ENCODE peak calls at places on chromosomes 1 and 21, in four cellular contexts. One of them, this sample, is unnamed. For H3K36me3, the result is how much of the 10 kb centered on the place peaks cover.

GRCh38 chr1:47442844-47443529 is 5.1 kb downstream of the FOXD2 start:
- DNase-seq in prostate gland: no peak
- DNase-seq in colonic mucosa: peak
- DNase-seq in GM23248: no peak
- DNase-seq in this sample: no peak

GRCh38 chr1:53543771-53544695 is 84.8 kb downstream of the DMRTB1 start:
- DNase-seq in prostate gland: no peak
- DNase-seq in colonic mucosa: no peak
- DNase-seq in GM23248: peak
- DNase-seq in this sample: no peak

GRCh38 chr21:36663033-36663855 is 35.7 kb upstream of the SIM2 start:
- DNase-seq in prostate gland: no peak
- DNase-seq in colonic mucosa: no peak
- DNase-seq in GM23248: peak
- DNase-seq in this sample: no peak

GRCh38 chr1:69993787-69994186 is 211.6 kb downstream of the LRRC40 start:
- DNase-seq in prostate gland: no peak
- DNase-seq in colonic mucosa: no peak
- DNase-seq in GM23248: peak
- DNase-seq in this sample: no peak

GRCh38 chr1:181064030-181064594 is 24.4 kb upstream of the IER5 start:
- DNase-seq in prostate gland: no peak
- DNase-seq in colonic mucosa: no peak
- DNase-seq in GM23248: no peak
- DNase-seq in this sample: no peak

GRCh38 chr1:78370779-78371482 is 119.8 kb upstream of the PTGFR start:
- DNase-seq in prostate gland: no peak
- DNase-seq in colonic mucosa: no peak
- DNase-seq in GM23248: peak
- DNase-seq in this sample: no peak

GRCh38 chr1:10617318-10617717 is 142.6 kb downstream of the PEX14 start:
- DNase-seq in prostate gland: no peak
- DNase-seq in colonic mucosa: no peak
- DNase-seq in GM23248: no peak
- DNase-seq in this sample: no peak

GRCh38 chr1:203304391-203304918 is 864 bp upstream of the BTG2 start:
- DNase-seq in prostate gland: no peak
- DNase-seq in colonic mucosa: peak
- DNase-seq in GM23248: no peak
- DNase-seq in this sample: no peak

GRCh38 chr1:155247667-155248563 is 7.4 kb downstream of the ENTREP3 start:
- DNase-seq in prostate gland: no peak
- DNase-seq in colonic mucosa: no peak
- DNase-seq in GM23248: no peak
- DNase-seq in this sample: no peak

GRCh38 chr1:183952101-183952500 is 85.4 kb downstream of the COLGALT2 start:
- DNase-seq in prostate gland: no peak
- DNase-seq in colonic mucosa: no peak
- DNase-seq in GM23248: no peak
- DNase-seq in this sample: no peak
- H3K36me3 ChIP-seq in prostate gland: under half
- H3K36me3 ChIP-seq in colonic mucosa: under half
- H3K36me3 ChIP-seq in GM23248: under half
- H3K36me3 ChIP-seq in this sample: under half

DNA sequence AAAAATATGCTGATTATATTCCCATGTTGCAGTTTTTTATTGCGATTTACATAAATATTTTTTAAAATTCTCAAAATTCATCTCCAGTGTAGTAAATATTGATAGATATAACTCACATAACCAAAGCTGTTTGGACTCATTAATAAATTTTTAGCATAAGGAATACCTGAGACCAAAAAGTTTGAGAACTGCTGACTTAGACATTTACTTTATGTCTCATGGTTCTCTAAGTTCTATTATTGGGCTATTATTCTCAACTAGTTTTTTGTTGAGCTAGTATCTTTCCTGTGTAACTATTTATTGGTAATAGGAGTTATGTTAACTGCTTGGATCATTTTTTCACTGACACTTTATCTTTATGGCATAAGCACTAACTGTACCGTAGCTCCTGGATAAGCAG is 1069.6 kb downstream of the ADGRL2 start:
- DNase-seq in prostate gland: no peak
- DNase-seq in colonic mucosa: no peak
- DNase-seq in GM23248: no peak
- DNase-seq in this sample: no peak
- H3K36me3 ChIP-seq in prostate gland: under half
- H3K36me3 ChIP-seq in colonic mucosa: under half
- H3K36me3 ChIP-seq in GM23248: under half
- H3K36me3 ChIP-seq in this sample: under half

GRCh38 chr1:153649867-153650235 is 8.7 kb upstream of the SNAPIN start:
- DNase-seq in prostate gland: peak
- DNase-seq in colonic mucosa: no peak
- DNase-seq in GM23248: no peak
- DNase-seq in this sample: no peak

GRCh38 chr1:153655333-153655732 is 3.2 kb upstream of the SNAPIN start:
- DNase-seq in prostate gland: no peak
- DNase-seq in colonic mucosa: no peak
- DNase-seq in GM23248: no peak
- DNase-seq in this sample: no peak

GRCh38 chr1:153649137-153649866 is 9.2 kb upstream of the SNAPIN start:
- DNase-seq in prostate gland: no peak
- DNase-seq in colonic mucosa: no peak
- DNase-seq in GM23248: no peak
- DNase-seq in this sample: no peak

GRCh38 chr1:153652795-153653507 is 5.6 kb upstream of the SNAPIN start:
- DNase-seq in prostate gland: no peak
- DNase-seq in colonic mucosa: no peak
- DNase-seq in GM23248: peak
- DNase-seq in this sample: no peak

GRCh38 chr1:153651771-153652170 is 6.7 kb upstream of the SNAPIN start:
- DNase-seq in prostate gland: no peak
- DNase-seq in colonic mucosa: no peak
- DNase-seq in GM23248: no peak
- DNase-seq in this sample: no peak
- H3K36me3 ChIP-seq in prostate gland: under half
- H3K36me3 ChIP-seq in colonic mucosa: under half
- H3K36me3 ChIP-seq in GM23248: under half
- H3K36me3 ChIP-seq in this sample: under half

GRCh38 chr21:43690346-43690745 is 28.6 kb upstream of the PDXK start:
- DNase-seq in prostate gland: no peak
- DNase-seq in colonic mucosa: no peak
- DNase-seq in GM23248: no peak
- DNase-seq in this sample: no peak

GRCh38 chr21:43691086-43691795 is 27.7 kb upstream of the PDXK start:
- DNase-seq in prostate gland: no peak
- DNase-seq in colonic mucosa: no peak
- DNase-seq in GM23248: no peak
- DNase-seq in this sample: no peak

GRCh38 chr21:43692949-43693348 is 26.0 kb upstream of the PDXK start:
- DNase-seq in prostate gland: no peak
- DNase-seq in colonic mucosa: no peak
- DNase-seq in GM23248: no peak
- DNase-seq in this sample: no peak

GRCh38 chr21:43689556-43690337 is 29.2 kb upstream of the PDXK start:
- DNase-seq in prostate gland: no peak
- DNase-seq in colonic mucosa: no peak
- DNase-seq in GM23248: no peak
- DNase-seq in this sample: no peak

DNA sequence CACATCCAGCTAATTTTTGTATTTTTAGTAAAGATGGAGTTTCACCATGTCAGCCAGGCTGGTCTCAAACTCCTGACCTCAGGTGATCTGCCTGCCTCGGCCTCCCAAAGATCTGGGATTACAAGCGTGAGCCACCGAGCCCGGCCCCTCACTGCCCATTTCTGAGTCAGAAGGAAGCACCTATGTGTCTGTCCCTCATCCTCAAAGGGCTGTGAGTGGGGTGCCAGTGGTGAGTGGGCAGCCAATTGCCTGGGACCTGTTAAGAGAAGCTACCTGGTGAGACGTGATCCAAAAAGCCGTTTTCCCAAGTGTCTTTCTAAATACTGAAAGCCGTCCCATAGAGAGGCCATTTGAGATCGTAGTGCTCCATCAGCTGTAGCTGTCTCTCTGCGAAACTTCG is 27.1 kb upstream of the PDXK start:
- DNase-seq in prostate gland: no peak
- DNase-seq in colonic mucosa: no peak
- DNase-seq in GM23248: no peak
- DNase-seq in this sample: no peak
- H3K36me3 ChIP-seq in prostate gland: under half
- H3K36me3 ChIP-seq in colonic mucosa: under half
- H3K36me3 ChIP-seq in GM23248: under half
- H3K36me3 ChIP-seq in this sample: under half

GRCh38 chr1:1044455-1044854 is 24.5 kb downstream of the AGRN start:
- DNase-seq in prostate gland: no peak
- DNase-seq in colonic mucosa: no peak
- DNase-seq in GM23248: no peak
- DNase-seq in this sample: no peak
- H3K36me3 ChIP-seq in prostate gland: under half
- H3K36me3 ChIP-seq in colonic mucosa: under half
- H3K36me3 ChIP-seq in GM23248: under half
- H3K36me3 ChIP-seq in this sample: under half

DNA sequence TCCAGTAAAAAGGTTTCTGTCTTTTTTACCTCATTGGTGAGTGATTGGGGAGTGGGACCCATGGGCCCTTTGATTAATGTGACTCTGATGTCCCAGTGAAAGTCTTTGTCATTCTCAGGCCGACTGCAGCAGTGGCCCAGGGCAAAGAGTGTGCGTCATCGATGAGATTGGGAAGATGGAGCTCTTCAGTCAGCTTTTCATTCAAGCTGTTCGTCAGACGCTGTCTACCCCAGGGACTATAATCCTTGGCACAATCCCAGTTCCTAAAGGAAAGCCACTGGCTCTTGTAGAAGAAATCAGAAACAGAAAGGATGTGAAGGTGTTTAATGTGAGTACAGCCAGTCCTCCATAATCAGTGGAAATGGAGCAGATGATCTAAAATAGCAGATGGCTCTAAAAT is 19.4 kb downstream of the NTPCR start:
- DNase-seq in prostate gland: no peak
- DNase-seq in colonic mucosa: no peak
- DNase-seq in GM23248: no peak
- DNase-seq in this sample: no peak
- H3K36me3 ChIP-seq in prostate gland: under half
- H3K36me3 ChIP-seq in colonic mucosa: under half
- H3K36me3 ChIP-seq in GM23248: under half
- H3K36me3 ChIP-seq in this sample: under half

GRCh38 chr1:44315521-44315920 is 39.5 kb downstream of the ERI3 start:
- DNase-seq in prostate gland: no peak
- DNase-seq in colonic mucosa: no peak
- DNase-seq in GM23248: no peak
- DNase-seq in this sample: no peak
- H3K36me3 ChIP-seq in prostate gland: under half
- H3K36me3 ChIP-seq in colonic mucosa: under half
- H3K36me3 ChIP-seq in GM23248: under half
- H3K36me3 ChIP-seq in this sample: under half

DNA sequence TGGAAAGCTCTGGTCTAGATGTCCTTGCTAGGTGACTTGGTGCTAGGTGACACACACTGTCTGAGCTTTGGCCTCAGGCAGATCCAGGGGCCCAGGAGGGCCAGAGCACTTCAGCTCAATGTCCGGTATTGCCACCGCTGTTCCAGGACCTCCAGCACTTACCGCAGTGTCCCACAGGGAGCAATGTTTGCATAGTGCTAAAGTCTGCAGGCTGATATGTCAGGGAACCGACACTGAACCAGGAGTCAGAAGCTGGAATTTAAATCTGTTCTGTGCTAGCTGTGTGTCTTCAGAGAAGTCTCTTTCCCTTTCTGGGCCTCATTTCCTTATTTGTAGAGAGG is 19.3 kb downstream of the DHCR24 start:
- DNase-seq in prostate gland: no peak
- DNase-seq in colonic mucosa: no peak
- DNase-seq in GM23248: no peak
- DNase-seq in this sample: no peak
- H3K36me3 ChIP-seq in prostate gland: under half
- H3K36me3 ChIP-seq in colonic mucosa: under half
- H3K36me3 ChIP-seq in GM23248: under half
- H3K36me3 ChIP-seq in this sample: under half